ENCODE peak calls at places on chromosomes 11 and 22, in eight cellular contexts. K is bronchial epithelial cell; H is A673; N is AG10803; D is AG20443; S is CD8-positive, alpha-beta memory T cell; B is stimulated activated CD4-positive, alpha-beta T cell treated with anti-CD3 and anti-CD28 coated beads, Interleukin-12 subunit alpha, Interleukin-12 subunit beta, amount 100 ng/mL, for 24 hours; T is NCI-H1105. Q is an unnamed sample.

GRCh38 chr22:39017596-39018365 is 3.1 kb upstream of the APOBEC3D start:
- DNase-seq in K (no peak), H (no peak), N (no peak), D (no peak), S (no peak), B (no peak), T (no peak), Q (no peak)

GRCh38 chr22:30946354-30946753 is 22.2 kb downstream of the MORC2 start:
- DNase-seq in K (no peak), H (no peak), N (no peak), D (no peak), S (no peak), B (no peak), T (no peak), Q (no peak)

GRCh38 chr22:19761022-19761499 is 483 bp downstream of the TBX1 start:
- DNase-seq in K (no peak), H (no peak), N (no peak), D (peak), S (no peak), B (no peak), T (no peak), Q (no peak)

GRCh38 chr22:33401291-33401690 is 343.1 kb upstream of the SYN3 start:
- DNase-seq in K (no peak), H (no peak), N (no peak), D (peak), S (no peak), B (no peak), T (no peak), Q (no peak)

GRCh38 chr11:32023370-32023964 is 67.4 kb upstream of the RCN1 start:
- DNase-seq in K (no peak), H (no peak), N (no peak), D (no peak), S (no peak), B (no peak), T (no peak), Q (no peak)

GRCh38 chr11:95989216-95989615 is 65.3 kb upstream of the MTMR2 start:
- DNase-seq in K (no peak), H (no peak), N (no peak), D (no peak), S (no peak), B (no peak), T (no peak), Q (no peak)

GRCh38 chr11:43145653-43146052 is 166.1 kb upstream of the API5 start:
- DNase-seq in K (no peak), H (no peak), N (no peak), D (no peak), S (no peak), B (no peak), T (no peak), Q (no peak)

GRCh38 chr11:28628412-28628811 is 520.2 kb downstream of the METTL15 start:
- DNase-seq in K (no peak), H (no peak), N (no peak), D (no peak), S (no peak), B (no peak), T (no peak), Q (no peak)

GRCh38 chr11:65286686-65287085 is 24.9 kb downstream of the POLA2 start:
- DNase-seq in K (no peak), H (no peak), N (no peak), D (no peak), S (no peak), B (no peak), T (no peak), Q (no peak)

GRCh38 chr11:76788661-76789442 is 5.7 kb downstream of the TSKU start:
- DNase-seq in K (peak), H (no peak), N (no peak), D (no peak), S (no peak), B (no peak), T (no peak), Q (no peak)

GRCh38 chr22:22037740-22038139 is 55.2 kb upstream of the TOP3B start:
- DNase-seq in K (peak), H (peak), N (no peak), D (peak), S (no peak), B (no peak), T (no peak), Q (no peak)

GRCh38 chr11:1851437-1852180 is 1.3 kb upstream of the LSP1 start:
- DNase-seq in K (no peak), H (no peak), N (no peak), D (no peak), S (no peak), B (no peak), T (no peak), Q (no peak)

GRCh38 chr11:130798280-130798679 is 118.0 kb downstream of the SNX19 start:
- DNase-seq in K (peak), H (no peak), N (peak), D (peak), S (no peak), B (no peak), T (no peak), Q (no peak)

GRCh38 chr22:31103111-31103510 is 4.3 kb downstream of the SELENOM start:
- DNase-seq in K (no peak), H (no peak), N (no peak), D (no peak), S (no peak), B (no peak), T (no peak), Q (no peak)

GRCh38 chr11:36628765-36629199 is 30.7 kb upstream of the RAG2 start:
- DNase-seq in K (peak), H (no peak), N (no peak), D (no peak), S (no peak), B (no peak), T (no peak), Q (no peak)

GRCh38 chr11:128313931-128314330 is 273.4 kb downstream of the ETS1 start:
- DNase-seq in K (no peak), H (no peak), N (no peak), D (no peak), S (no peak), B (no peak), T (no peak), Q (no peak)

GRCh38 chr22:43000441-43001175 is 14.3 kb downstream of the PACSIN2 start:
- DNase-seq in K (peak), H (no peak), N (peak), D (no peak), S (no peak), B (peak), T (no peak), Q (no peak)

GRCh38 chr11:61650781-61651571 is 29.2 kb upstream of the DAGLA start:
- DNase-seq in K (no peak), H (no peak), N (no peak), D (no peak), S (no peak), B (no peak), T (no peak), Q (no peak)

GRCh38 chr22:32020117-32020516 is 22.9 kb upstream of the SLC5A1 start:
- DNase-seq in K (peak), H (no peak), N (peak), D (no peak), S (no peak), B (no peak), T (no peak), Q (no peak)

GRCh38 chr11:57320719-57321387 is 3.9 kb downstream of the TNKS1BP1 start:
- DNase-seq in K (no peak), H (no peak), N (no peak), D (no peak), S (no peak), B (no peak), T (no peak), Q (no peak)

GRCh38 chr11:65375012-65375411 is 7.4 kb downstream of the SLC25A45 start:
- DNase-seq in K (peak), H (no peak), N (no peak), D (no peak), S (no peak), B (no peak), T (no peak), Q (no peak)

GRCh38 chr11:66115638-66116410 is 45.8 kb downstream of the PACS1 start:
- DNase-seq in K (no peak), H (peak), N (no peak), D (no peak), S (peak), B (no peak), T (no peak), Q (no peak)

GRCh38 chr11:120298461-120298860 is 26.6 kb upstream of the TLCD5 start:
- DNase-seq in K (no peak), H (no peak), N (no peak), D (no peak), S (no peak), B (no peak), T (no peak), Q (no peak)

GRCh38 chr11:9001736-9002135 is 2.1 kb downstream of the NRIP3 start:
- DNase-seq in K (peak), H (peak), N (peak), D (peak), S (no peak), B (peak), T (no peak), Q (no peak)

GRCh38 chr11:12121011-12121410 is 10.6 kb downstream of the MICAL2 start:
- DNase-seq in K (no peak), H (no peak), N (no peak), D (no peak), S (no peak), B (no peak), T (no peak), Q (no peak)

GRCh38 chr11:64448599-64449380 is 89.8 kb downstream of the RPS6KA4 start:
- DNase-seq in K (peak), H (peak), N (peak), D (peak), S (peak), B (peak), T (peak), Q (peak)

GRCh38 chr22:18977824-18978425 is 41.8 kb upstream of the PRODH start:
- DNase-seq in K (no peak), H (no peak), N (no peak), D (no peak), S (no peak), B (no peak), T (no peak), Q (no peak)

GRCh38 chr11:46345131-46345597 is 2.1 kb upstream of the DGKZ start:
- DNase-seq in K (peak), H (no peak), N (no peak), D (no peak), S (no peak), B (no peak), T (peak), Q (no peak)

GRCh38 chr22:50074056-50074455 is 11.2 kb downstream of the MLC1 start:
- DNase-seq in K (no peak), H (no peak), N (no peak), D (no peak), S (no peak), B (no peak), T (no peak), Q (no peak)

GRCh38 chr11:86162257-86162656 is 82.3 kb upstream of the EED start:
- DNase-seq in K (peak), H (no peak), N (peak), D (peak), S (no peak), B (no peak), T (no peak), Q (no peak)

GRCh38 chr11:2164081-2164480 is 3.1 kb upstream of the INS start:
- DNase-seq in K (no peak), H (no peak), N (no peak), D (no peak), S (no peak), B (no peak), T (no peak), Q (no peak)

GRCh38 chr22:48756146-48757111 is 1071.2 kb downstream of the BRD1 start:
- DNase-seq in K (no peak), H (no peak), N (no peak), D (no peak), S (no peak), B (no peak), T (no peak), Q (no peak)

GRCh38 chr11:2466869-2467694 is 22.3 kb downstream of the KCNQ1 start:
- DNase-seq in K (no peak), H (no peak), N (no peak), D (peak), S (peak), B (peak), T (no peak), Q (no peak)

GRCh38 chr11:131745405-131745804 is 375.0 kb downstream of the NTM start:
- DNase-seq in K (peak), H (no peak), N (peak), D (peak), S (no peak), B (no peak), T (no peak), Q (no peak)

GRCh38 chr11:62445314-62445740 is 26.5 kb downstream of the SCGB1A1 start:
- DNase-seq in K (no peak), H (no peak), N (peak), D (peak), S (no peak), B (no peak), T (no peak), Q (no peak)

GRCh38 chr22:36332623-36333331 is 55.0 kb downstream of the MYH9 start:
- DNase-seq in K (peak), H (peak), N (peak), D (no peak), S (peak), B (peak), T (peak), Q (no peak)

GRCh38 chr11:19088791-19089190 is 28.2 kb upstream of the ZDHHC13 start:
- DNase-seq in K (no peak), H (no peak), N (no peak), D (no peak), S (no peak), B (no peak), T (no peak), Q (no peak)

GRCh38 chr11:25535462-25535861 is 796.5 kb upstream of the ANO3 start:
- DNase-seq in K (peak), H (no peak), N (no peak), D (no peak), S (no peak), B (no peak), T (no peak), Q (no peak)

Q was measured in NCI-H748 treated with DMSO at 0.1 percent for 48 hours.